ENCODE peak calls at places on chromosomes 1 and 21, in four cellular contexts. U is K562, Y is GM12878, X is HepG2. G is an unnamed sample.

GRCh38 chr1:22932803-22933470 is 39.7 kb downstream of the LACTBL1 start:
- DNase-seq in U (no peak), Y (no peak), X (no peak), G (no peak)

GRCh38 chr1:82819234-82819633 is 1018.5 kb downstream of the ADGRL2 start:
- DNase-seq in U (no peak), Y (no peak), X (no peak), G (no peak)

GRCh38 chr1:24318988-24319863 is at the start of gene GRHL3:
- DNase-seq in U (no peak), Y (no peak), X (no peak), G (no peak)

GRCh38 chr1:85137660-85138059 is 63.2 kb downstream of the SYDE2 start:
- DNase-seq in U (no peak), Y (no peak), X (peak; percentile 53), G (no peak)

GRCh38 chr1:91716339-91716738 is 169.6 kb downstream of the TGFBR3 start:
- DNase-seq in U (peak; percentile 73), Y (no peak), X (no peak), G (no peak)

GRCh38 chr1:33286451-33287185 is 30.3 kb downstream of the ZNF362 start:
- DNase-seq in U (no peak), Y (no peak), X (no peak), G (no peak)

GRCh38 chr1:54199151-54199764 is 572 bp downstream of the CYB5RL start:
- DNase-seq in U (no peak), Y (no peak), X (peak; percentile 8), G (no peak)

GRCh38 chr1:14924012-14924452 is 229.5 kb upstream of the TMEM51 start:
- DNase-seq in U (peak; percentile 78), Y (no peak), X (no peak), G (peak; percentile 76)

GRCh38 chr21:43925609-43926008 is 60.6 kb downstream of the AGPAT3 start:
- DNase-seq in U (no peak), Y (no peak), X (no peak), G (no peak)

GRCh38 chr1:154962238-154962678 is 676 bp upstream of the PYGO2 start:
- DNase-seq in U (peak; percentile 60), Y (no peak), X (no peak), G (no peak)

GRCh38 chr21:42404534-42404933 is 832 bp downstream of the UBASH3A start:
- DNase-seq in U (peak; percentile 36), Y (no peak), X (no peak), G (no peak)

GRCh38 chr1:36253463-36253862 is 29.2 kb downstream of the THRAP3 start:
- DNase-seq in U (no peak), Y (no peak), X (no peak), G (no peak)

GRCh38 chr1:221837886-221838285 is 96.0 kb upstream of the DUSP10 start:
- DNase-seq in U (no peak), Y (peak; percentile 59), X (no peak), G (no peak)

GRCh38 chr1:925532-926421 is 2.1 kb downstream of the SAMD11 start:
- DNase-seq in U (peak; percentile 59), Y (no peak), X (no peak), G (peak; percentile 52)

GRCh38 chr1:204989266-204990058 is 53.5 kb upstream of the CNTN2 start:
- DNase-seq in U (peak; percentile 71), Y (no peak), X (peak; percentile 46), G (peak; percentile 95)

GRCh38 chr1:65691962-65692361 is 100.7 kb upstream of the PDE4B start:
- DNase-seq in U (no peak), Y (no peak), X (no peak), G (no peak)

GRCh38 chr1:17434016-17434415 is 5.5 kb downstream of the RCC2 start:
- DNase-seq in U (no peak), Y (no peak), X (no peak), G (no peak)

GRCh38 chr1:235887676-235888075 is 21.0 kb upstream of the LYST start:
- DNase-seq in U (no peak), Y (no peak), X (no peak), G (no peak)

GRCh38 chr1:168636200-168636599 is 59.8 kb downstream of the XCL1 start:
- DNase-seq in U (no peak), Y (no peak), X (no peak), G (no peak)

GRCh38 chr1:205711105-205712048 is 31.1 kb upstream of the SLC45A3 start:
- DNase-seq in U (peak; percentile 91), Y (peak; percentile 62), X (peak; percentile 75), G (peak; percentile 75)

GRCh38 chr1:187408217-187409004 is 579.7 kb downstream of the PLA2G4A start:
- DNase-seq in U (no peak), Y (no peak), X (no peak), G (no peak)

GRCh38 chr1:228037401-228038386 is 30.9 kb downstream of the WNT3A start:
- DNase-seq in U (peak; percentile 20), Y (no peak), X (no peak), G (peak; percentile 4)

GRCh38 chr1:110339427-110340206 is 440 bp downstream of the RBM15 start:
- DNase-seq in U (peak; percentile 81), Y (no peak), X (peak; percentile 53), G (no peak)

DNA sequence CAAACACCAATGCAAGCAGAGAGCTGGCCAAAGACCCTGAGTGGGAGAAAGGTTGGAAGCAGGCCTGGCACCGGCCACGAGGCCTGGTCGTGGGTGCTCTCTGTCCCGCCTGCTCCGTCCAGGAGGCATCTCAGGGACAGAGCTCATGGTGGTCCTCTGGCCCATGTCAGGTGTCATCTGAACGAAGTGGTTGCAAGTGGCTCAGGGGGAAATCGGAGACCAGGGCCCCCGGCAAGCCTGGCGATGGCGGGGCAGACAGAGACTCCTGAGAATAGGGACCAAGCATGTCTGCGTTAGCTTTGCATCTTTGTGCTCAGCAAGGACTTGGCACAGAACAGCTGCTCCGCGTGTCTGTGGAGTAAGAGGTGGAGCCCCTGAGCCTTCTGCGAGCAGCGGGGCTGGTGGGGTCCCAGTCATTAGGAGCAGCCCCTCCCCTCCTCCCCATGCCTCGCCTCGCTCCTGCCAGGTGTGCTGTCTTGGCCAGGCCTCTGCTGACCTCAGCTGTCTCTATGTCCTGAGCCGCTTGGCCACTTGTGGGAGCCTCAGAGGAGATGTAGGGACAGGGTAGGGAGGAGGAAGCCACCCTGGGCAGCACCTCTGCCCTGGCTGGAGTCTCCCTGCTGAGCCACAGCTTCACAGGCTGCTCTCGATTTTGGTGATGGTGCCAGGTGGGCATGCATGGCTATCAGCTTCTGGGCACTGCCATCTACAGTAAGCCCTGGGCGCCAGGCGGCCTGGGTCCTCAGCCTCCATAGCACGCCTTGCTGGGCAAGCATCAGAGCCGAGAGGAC is 362.9 kb upstream of the VAMP3 start:
- DNase-seq in U (no peak), Y (no peak), X (no peak), G (no peak)
- TF ChIP-seq FOXK2 in U (no peak), Y (no peak), X (no peak), G (no peak)

GRCh38 chr1:167273027-167273800 is 52.5 kb downstream of the POU2F1 start:
- DNase-seq in U (no peak), Y (no peak), X (no peak), G (no peak)
- TF ChIP-seq BHLHE40 in U (no peak), Y (no peak), X (no peak), G (no peak)

GRCh38 chr21:37532868-37533780 is 166.6 kb downstream of the DYRK1A start:
- DNase-seq in U (peak; percentile 69), Y (no peak), X (no peak), G (no peak)
- TF ChIP-seq FOXK2 in U (no peak), Y (no peak), X (no peak), G (no peak)

GRCh38 chr1:200808846-200809245 is 63.9 kb upstream of the GPR25 start:
- DNase-seq in U (no peak), Y (no peak), X (no peak), G (no peak)
- TF ChIP-seq BHLHE40 in U (no peak), Y (no peak), X (no peak), G (no peak)

GRCh38 chr1:115296981-115297380 is 41.1 kb downstream of the NGF start:
- DNase-seq in U (no peak), Y (peak; percentile 17), X (no peak), G (no peak)

GRCh38 chr1:115293006-115293405 is 45.0 kb downstream of the NGF start:
- DNase-seq in U (no peak), Y (no peak), X (no peak), G (no peak)

GRCh38 chr1:115291731-115292130 is 46.3 kb downstream of the NGF start:
- DNase-seq in U (no peak), Y (no peak), X (no peak), G (no peak)

GRCh38 chr1:115295904-115296696 is 41.9 kb downstream of the NGF start:
- DNase-seq in U (no peak), Y (no peak), X (no peak), G (no peak)

DNA sequence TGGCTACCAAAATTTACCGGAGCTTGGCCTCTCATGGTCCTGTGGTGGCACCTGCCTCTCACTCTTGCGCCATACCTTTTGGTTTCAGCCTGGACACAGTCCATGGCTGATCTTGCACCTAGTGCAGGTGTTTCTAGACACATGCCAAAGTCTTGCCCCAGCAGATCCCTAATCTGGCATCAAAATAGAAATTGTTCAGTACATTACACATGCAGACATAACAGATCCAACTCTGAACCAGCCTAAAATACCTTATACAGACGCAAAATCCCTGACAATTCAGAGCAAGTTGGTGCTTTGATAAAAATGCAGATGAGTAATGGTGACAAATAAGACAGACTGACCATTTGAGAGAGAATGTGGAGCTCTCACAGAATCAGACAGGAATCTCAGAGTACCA is 44.1 kb downstream of the NGF start:
- DNase-seq in U (no peak), Y (no peak), X (no peak), G (no peak)
- TF ChIP-seq FOXK2 in U (no peak), Y (no peak), X (no peak), G (no peak)

GRCh38 chr1:19759740-19760089 is 40.0 kb downstream of the TMCO4 start:
- DNase-seq in U (no peak), Y (no peak), X (peak; percentile 58), G (no peak)
- TF ChIP-seq BHLHE40 in U (no peak), Y (no peak), X (no peak), G (no peak)

GRCh38 chr1:160779662-160780397 is 16.1 kb upstream of the LY9 start:
- DNase-seq in U (peak; percentile 74), Y (no peak), X (peak; percentile 58), G (peak; percentile 66)
- TF ChIP-seq FOXK2 in U (no peak), Y (no peak), X (no peak), G (no peak)

GRCh38 chr1:178282949-178283367 is 189.1 kb downstream of the RASAL2 start:
- DNase-seq in U (peak; percentile 4), Y (no peak), X (peak; percentile 25), G (no peak)
- TF ChIP-seq BHLHE40 in U (no peak), Y (no peak), X (no peak), G (no peak)

DNA sequence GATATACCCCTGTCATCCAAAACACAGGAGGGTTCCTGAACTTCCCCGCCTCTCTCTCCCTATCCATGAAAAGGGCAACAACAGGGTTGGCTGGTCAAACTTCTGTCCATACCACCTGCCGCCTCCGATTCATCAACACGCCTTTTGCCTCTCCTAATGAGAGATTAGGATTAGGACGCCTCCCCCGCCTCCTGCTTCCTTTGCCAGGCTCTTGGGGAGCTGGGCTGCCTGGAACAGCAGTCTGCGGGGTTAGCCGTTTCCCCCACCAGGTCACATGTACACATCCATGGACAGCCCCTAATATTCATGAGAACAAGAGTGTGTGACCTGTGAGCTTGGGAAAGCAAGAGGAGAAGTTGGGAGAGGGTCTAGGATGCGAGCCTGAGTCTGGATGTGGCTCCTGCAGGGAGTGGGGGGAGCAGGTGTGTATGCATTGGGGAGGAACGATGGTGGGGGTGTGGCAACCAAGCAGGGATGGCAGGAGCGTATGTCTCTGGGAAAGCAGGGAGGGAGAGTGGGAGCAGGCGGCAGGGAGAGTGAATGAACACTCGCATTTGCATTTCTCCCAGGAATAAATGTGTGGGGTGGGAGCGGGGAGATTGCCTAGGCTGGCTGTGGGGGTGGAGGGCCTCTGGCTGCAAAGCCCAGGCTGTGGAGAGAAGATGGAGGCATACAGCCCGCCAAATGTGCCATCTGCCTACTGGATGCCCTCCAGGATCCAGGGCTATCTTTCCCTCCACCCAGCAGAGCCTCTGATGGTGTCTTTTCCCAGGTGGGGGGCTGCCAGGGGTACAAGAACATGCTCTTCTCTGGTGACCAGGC is 2.1 kb upstream of the OPTC start:
- DNase-seq in U (no peak), Y (no peak), X (no peak), G (no peak)
- TF ChIP-seq FOXK2 in U (no peak), Y (no peak), X (no peak), G (no peak)

G was measured in HEK293T.